ENCODE peak calls at places on chromosomes 5 and 9, in eight cellular contexts. E, H, N, O, G, Q, I and C are unnamed samples.

GRCh38 chr9:32581512-32582143 is 8.7 kb upstream of the NDUFB6 start:
- DNase-seq in E (peak), H (peak), N (no peak), O (peak), G (peak), Q (peak), I (peak), C (peak)

GRCh38 chr5:95967236-95967635 is 5.6 kb upstream of the ELL2 start:
- DNase-seq in E (no peak), H (no peak), N (no peak), O (no peak), G (no peak), Q (no peak), I (no peak), C (no peak)

GRCh38 chr9:91037511-91038482 is 236.2 kb downstream of the SYK start:
- DNase-seq in E (no peak), H (no peak), N (no peak), O (peak), G (no peak), Q (peak), I (no peak), C (peak)

GRCh38 chr9:119092125-119092524 is 277.1 kb downstream of the BRINP1 start:
- DNase-seq in E (no peak), H (no peak), N (no peak), O (no peak), G (no peak), Q (no peak), I (no peak), C (no peak)

GRCh38 chr9:38160613-38161215 is 91.7 kb upstream of the SHB start:
- DNase-seq in E (peak), H (peak), N (peak), O (peak), G (peak), Q (no peak), I (peak), C (peak)

GRCh38 chr5:72525816-72526215 is 18.6 kb upstream of the ZNF366 start:
- DNase-seq in E (no peak), H (no peak), N (no peak), O (peak), G (no peak), Q (peak), I (no peak), C (peak)

GRCh38 chr5:575636-576035 is 36.5 kb upstream of the CEP72 start:
- DNase-seq in E (no peak), H (no peak), N (no peak), O (no peak), G (no peak), Q (no peak), I (no peak), C (no peak)

GRCh38 chr5:96220610-96221390 is 212.2 kb downstream of the PCSK1 start:
- DNase-seq in E (no peak), H (no peak), N (no peak), O (peak), G (no peak), Q (no peak), I (no peak), C (peak)

GRCh38 chr5:139462582-139463276 is at the start of gene ECSCR:
- DNase-seq in E (peak), H (no peak), N (no peak), O (peak), G (peak), Q (no peak), I (peak), C (peak)

GRCh38 chr9:78831726-78832125 is 534.8 kb downstream of the PSAT1 start:
- DNase-seq in E (no peak), H (no peak), N (no peak), O (no peak), G (no peak), Q (no peak), I (no peak), C (no peak)

GRCh38 chr5:100643473-100643872 is 108.3 kb downstream of the FAM174A start:
- DNase-seq in E (no peak), H (no peak), N (no peak), O (peak), G (no peak), Q (no peak), I (no peak), C (peak)

GRCh38 chr9:25129537-25129936 is 548.7 kb downstream of the TUSC1 start:
- DNase-seq in E (no peak), H (no peak), N (no peak), O (no peak), G (no peak), Q (no peak), I (no peak), C (no peak)

GRCh38 chr5:30041291-30041690 is 1152.2 kb upstream of the CDH6 start:
- DNase-seq in E (no peak), H (no peak), N (no peak), O (no peak), G (no peak), Q (no peak), I (no peak), C (no peak)

DNA sequence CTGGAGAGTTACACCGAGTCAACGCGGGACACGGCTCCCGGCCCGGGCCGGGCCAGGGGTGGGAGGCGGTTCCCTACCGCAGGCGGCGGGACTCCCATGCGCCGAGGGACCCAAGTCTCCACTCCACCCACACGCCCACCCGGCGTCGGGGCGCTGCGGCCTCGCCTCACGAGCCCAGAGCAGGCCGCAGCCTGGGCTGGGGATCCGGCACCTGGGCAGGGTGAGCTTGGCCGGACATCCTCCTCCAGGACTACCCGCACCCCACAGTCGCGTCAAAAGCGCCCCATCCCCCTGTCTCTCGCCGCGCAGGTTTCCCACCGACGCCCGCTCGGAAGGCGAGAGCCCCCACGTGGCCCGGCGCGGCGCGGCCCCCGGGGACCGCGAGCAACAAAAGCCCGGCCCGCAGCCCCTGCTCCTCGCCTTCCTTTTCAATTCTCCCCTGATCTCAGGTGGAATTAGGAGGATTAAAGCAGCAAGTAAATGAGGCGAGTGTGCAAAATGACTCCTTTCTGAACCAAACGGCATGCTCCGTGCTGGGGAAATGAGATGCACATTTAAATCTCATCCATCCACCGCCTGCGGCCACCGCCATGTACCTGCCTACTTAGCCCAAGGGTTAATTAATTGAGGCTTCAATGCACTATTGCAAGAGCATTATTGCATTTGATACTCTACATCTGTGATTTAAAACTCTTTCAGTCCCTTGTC is 196.6 kb upstream of the TBCA start:
- DNase-seq in E (no peak), H (no peak), N (no peak), O (no peak), G (peak), Q (no peak), I (peak), C (no peak)
- TF ChIP-seq CTCF in E (no peak), H (no peak), N (no peak), O (no peak), G (no peak), Q (no peak), I (no peak), C (peak)

GRCh38 chr9:109143881-109144562 is 23.0 kb downstream of the FRRS1L start:
- DNase-seq in E (no peak), H (no peak), N (no peak), O (peak), G (no peak), Q (peak), I (peak), C (peak)
- TF ChIP-seq CTCF in E (no peak), H (no peak), N (no peak), O (peak), G (peak), Q (peak), I (peak), C (peak)

GRCh38 chr5:179342577-179342976 is 2.7 kb downstream of the ADAMTS2 start:
- DNase-seq in E (no peak), H (no peak), N (no peak), O (peak), G (peak), Q (no peak), I (peak), C (no peak)
- TF ChIP-seq CTCF in E (peak), H (no peak), N (no peak), O (peak), G (no peak), Q (no peak), I (peak), C (peak)

GRCh38 chr9:131645078-131645776 is 94.6 kb downstream of the RAPGEF1 start:
- DNase-seq in E (no peak), H (no peak), N (no peak), O (no peak), G (no peak), Q (peak), I (no peak), C (no peak)
- TF ChIP-seq CTCF in E (no peak), H (no peak), N (no peak), O (no peak), G (no peak), Q (no peak), I (no peak), C (no peak)

DNA sequence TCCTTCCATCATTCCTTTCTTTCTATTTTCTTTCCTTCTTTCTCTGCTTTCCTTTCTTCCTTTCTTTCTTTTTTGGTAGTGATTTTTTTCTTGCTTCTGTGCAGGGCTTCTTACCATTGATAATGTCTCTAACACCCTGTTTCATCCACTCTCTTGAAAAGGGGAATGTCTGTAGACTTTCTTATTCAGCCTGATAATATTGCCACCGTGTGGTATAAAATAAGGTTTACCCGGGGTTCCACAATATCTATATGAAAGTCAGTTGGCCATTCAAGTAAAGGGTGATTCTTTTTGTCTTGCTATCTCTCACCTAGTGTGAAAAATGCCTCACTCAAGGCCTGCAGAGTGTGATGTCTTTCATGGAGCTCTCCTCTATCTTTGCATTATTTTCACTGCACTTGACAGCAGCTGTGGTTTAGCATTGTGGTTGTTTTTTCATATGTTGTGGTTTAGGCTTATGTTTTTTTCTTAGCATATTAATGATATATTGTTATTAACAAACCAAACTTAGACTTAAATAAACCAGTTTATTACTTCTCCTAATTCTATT is 153.9 kb downstream of the CSNK1G3 start:
- DNase-seq in E (no peak), H (no peak), N (no peak), O (no peak), G (no peak), Q (no peak), I (no peak), C (no peak)
- TF ChIP-seq CTCF in E (no peak), H (no peak), N (no peak), O (no peak), G (no peak), Q (peak), I (peak), C (no peak)